ENCODE peak calls at places on chromosomes 5 and 9, in ten cellular contexts. J is osteoblast; M is epithelial cell of proximal tubule; Z is iPS-NIHi11; H is Panc1; X is activated T-cell treated with anti-CD3 and anti-CD28 coated beads, Interleukin-2, amount 50 U/mL, for 24 hours; N is GM12891; G is HEK293T; Y is NCI-H1092 treated with DMSO at 0.1 percent for 48 hours; R is LoVo. K is an unnamed sample.
A peak's percentile ranks its signal among the peaks of the same experiment; 100 is the strongest.

GRCh38 chr5:5700549-5700948 is 278.1 kb downstream of the ICE1 start:
- DNase-seq in J (no peak), M (no peak), Z (no peak), H (no peak), X (no peak), N (no peak), G (no peak), Y (no peak), R (no peak), K (no peak)

GRCh38 chr9:127825319-127826051 is 22.8 kb downstream of the FPGS start:
- DNase-seq in J (peak; percentile 59), M (no peak), Z (peak; percentile 89), H (no peak), X (no peak), N (no peak), G (peak; percentile 83), Y (no peak), R (no peak), K (no peak)

GRCh38 chr5:161299053-161299452 is 247.5 kb downstream of the GABRB2 start:
- DNase-seq in J (no peak), M (no peak), Z (no peak), H (no peak), X (no peak), N (no peak), G (no peak), Y (no peak), R (no peak), K (no peak)

GRCh38 chr5:97181856-97182545 is 1.0 kb downstream of the RIOK2 start:
- DNase-seq in J (no peak), M (no peak), Z (no peak), H (no peak), X (no peak), N (no peak), G (no peak), Y (no peak), R (no peak), K (no peak)

GRCh38 chr9:95508242-95508967 is 8.4 kb downstream of the PTCH1 start:
- DNase-seq in J (no peak), M (no peak), Z (no peak), H (no peak), X (peak; percentile 54), N (no peak), G (no peak), Y (no peak), R (no peak), K (no peak)

GRCh38 chr5:34914671-34915138 is 599 bp downstream of the RAD1 start:
- DNase-seq in J (peak; percentile 55), M (no peak), Z (peak; percentile 26), H (no peak), X (peak; percentile 60), N (no peak), G (peak; percentile 27), Y (no peak), R (no peak), K (no peak)

GRCh38 chr9:16281707-16282106 is 588.8 kb downstream of the BNC2 start:
- DNase-seq in J (no peak), M (no peak), Z (no peak), H (no peak), X (no peak), N (no peak), G (no peak), Y (no peak), R (no peak), K (no peak)

GRCh38 chr9:89648247-89649000 is 43.6 kb downstream of the GADD45G start:
- DNase-seq in J (no peak), M (no peak), Z (no peak), H (no peak), X (no peak), N (no peak), G (no peak), Y (no peak), R (no peak), K (no peak)

GRCh38 chr9:130984476-130984875 is 24.5 kb upstream of the LAMC3 start:
- DNase-seq in J (peak; percentile 68), M (no peak), Z (no peak), H (no peak), X (no peak), N (no peak), G (no peak), Y (no peak), R (no peak), K (no peak)

GRCh38 chr5:7348168-7348802 is 47.7 kb upstream of the ADCY2 start:
- DNase-seq in J (no peak), M (no peak), Z (no peak), H (no peak), X (no peak), N (no peak), G (no peak), Y (no peak), R (no peak), K (no peak)

GRCh38 chr9:133065070-133065388 is 3.2 kb downstream of the CEL start:
- DNase-seq in J (no peak), M (no peak), Z (no peak), H (no peak), X (no peak), N (no peak), G (no peak), Y (no peak), R (no peak), K (no peak)

GRCh38 chr5:96637191-96637590 is 25.0 kb upstream of the CAST start:
- DNase-seq in J (no peak), M (no peak), Z (peak; percentile 22), H (no peak), X (no peak), N (no peak), G (no peak), Y (no peak), R (no peak), K (no peak)

GRCh38 chr9:114995681-114996221 is 65.4 kb upstream of the TNFSF8 start:
- DNase-seq in J (no peak), M (no peak), Z (no peak), H (no peak), X (no peak), N (no peak), G (no peak), Y (peak; percentile 2), R (no peak), K (no peak)

GRCh38 chr5:37554938-37555337 is 175.8 kb downstream of the WDR70 start:
- DNase-seq in J (no peak), M (no peak), Z (peak; percentile 25), H (no peak), X (no peak), N (no peak), G (no peak), Y (no peak), R (no peak), K (no peak)

GRCh38 chr5:152529456-152529855 is 124.4 kb upstream of the NMUR2 start:
- DNase-seq in J (no peak), M (no peak), Z (peak; percentile 27), H (no peak), X (no peak), N (no peak), G (no peak), Y (no peak), R (no peak), K (no peak)

GRCh38 chr9:104835163-104835562 is 71.2 kb downstream of the NIPSNAP3B start:
- DNase-seq in J (no peak), M (no peak), Z (no peak), H (no peak), X (no peak), N (no peak), G (no peak), Y (no peak), R (no peak), K (no peak)

GRCh38 chr9:3960661-3961144 is 339.2 kb downstream of the GLIS3 start:
- DNase-seq in J (peak; percentile 58), M (peak; percentile 47), Z (no peak), H (no peak), X (no peak), N (no peak), G (no peak), Y (no peak), R (no peak), K (peak; percentile 18)

GRCh38 chr5:36374275-36374862 is 72.7 kb upstream of the RANBP3L start:
- DNase-seq in J (peak; percentile 88), M (no peak), Z (no peak), H (no peak), X (no peak), N (no peak), G (no peak), Y (no peak), R (no peak), K (no peak)

K was measured in kidney epithelial cell.